ENCODE peak calls at places on chromosomes 1 and 21, in ten cellular contexts. R is upper lobe of right lung; H is HFFc6; K is CD8-positive, alpha-beta T cell; G is NCI-H2029; O is HS-27A; X is activated CD8-positive, alpha-beta memory T cell treated with anti-CD3 and anti-CD28 coated beads for 1 hour; T is testis; Z is fibroblast of lung; V is heart left ventricle. F is an unnamed sample.

GRCh38 chr1:46188295-46189030 is 9.8 kb downstream of the POMGNT1 start:
- DNase-seq in R (no peak), H (no peak), K (no peak), G (peak), O (no peak), X (no peak), T (no peak), Z (no peak), V (no peak), F (no peak)

GRCh38 chr21:38159355-38159754 is 97.4 kb upstream of the KCNJ15 start:
- DNase-seq in R (peak), H (peak), K (peak), G (peak), O (no peak), X (no peak), T (peak), Z (peak), V (no peak), F (peak)

GRCh38 chr21:44485254-44485793 is 30.0 kb downstream of the LRRC3 start:
- DNase-seq in R (no peak), H (no peak), K (peak), G (peak), O (no peak), X (peak), T (peak), Z (peak), V (no peak), F (no peak)

GRCh38 chr1:35175067-35176001 is 17.6 kb downstream of the SFPQ start:
- DNase-seq in R (no peak), H (no peak), K (no peak), G (no peak), O (no peak), X (no peak), T (no peak), Z (no peak), V (no peak), F (no peak)

GRCh38 chr1:231512147-231512698 is 16.2 kb upstream of the TSNAX start:
- DNase-seq in R (no peak), H (peak), K (no peak), G (no peak), O (peak), X (no peak), T (no peak), Z (peak), V (no peak), F (no peak)

GRCh38 chr1:11749203-11749689 is 12.7 kb upstream of the C1orf167 start:
- DNase-seq in R (peak), H (peak), K (peak), G (peak), O (no peak), X (no peak), T (peak), Z (peak), V (peak), F (no peak)

GRCh38 chr1:155166373-155167165 is 6.5 kb downstream of the KRTCAP2 start:
- DNase-seq in R (peak), H (no peak), K (no peak), G (no peak), O (no peak), X (no peak), T (peak), Z (peak), V (peak), F (no peak)

GRCh38 chr1:1063945-1064831 is 9.9 kb downstream of the RNF223 start:
- DNase-seq in R (peak), H (peak), K (peak), G (no peak), O (peak), X (peak), T (peak), Z (peak), V (peak), F (peak)

GRCh38 chr1:87369736-87370135 is 41.1 kb downstream of the LMO4 start:
- DNase-seq in R (no peak), H (no peak), K (no peak), G (no peak), O (no peak), X (no peak), T (no peak), Z (no peak), V (no peak), F (no peak)

GRCh38 chr1:92953491-92953890 is 7.8 kb downstream of the DIPK1A start:
- DNase-seq in R (no peak), H (no peak), K (no peak), G (no peak), O (no peak), X (no peak), T (no peak), Z (no peak), V (no peak), F (no peak)

GRCh38 chr21:39681845-39682244 is 63.1 kb upstream of the IGSF5 start:
- DNase-seq in R (no peak), H (peak), K (no peak), G (no peak), O (no peak), X (no peak), T (no peak), Z (peak), V (no peak), F (no peak)

GRCh38 chr1:4980211-4980610 is 325.8 kb downstream of the AJAP1 start:
- DNase-seq in R (no peak), H (no peak), K (no peak), G (no peak), O (no peak), X (no peak), T (no peak), Z (no peak), V (no peak), F (no peak)

GRCh38 chr1:230441630-230442029 is 15.5 kb upstream of the PGBD5 start:
- DNase-seq in R (no peak), H (no peak), K (no peak), G (no peak), O (no peak), X (no peak), T (no peak), Z (no peak), V (no peak), F (no peak)

GRCh38 chr1:226482975-226483660 is 65.4 kb upstream of the STUM start:
- DNase-seq in R (no peak), H (no peak), K (no peak), G (no peak), O (no peak), X (no peak), T (no peak), Z (no peak), V (no peak), F (no peak)

GRCh38 chr1:199784127-199784526 is 243.4 kb upstream of the NR5A2 start:
- DNase-seq in R (no peak), H (peak), K (no peak), G (no peak), O (no peak), X (no peak), T (no peak), Z (peak), V (no peak), F (no peak)

GRCh38 chr1:99788896-99789295 is 22.5 kb upstream of the FRRS1 start:
- DNase-seq in R (no peak), H (no peak), K (no peak), G (no peak), O (no peak), X (no peak), T (no peak), Z (no peak), V (no peak), F (no peak)

GRCh38 chr1:41662656-41663437 is 178.4 kb upstream of the EDN2 start:
- DNase-seq in R (peak), H (peak), K (peak), G (no peak), O (no peak), X (no peak), T (peak), Z (peak), V (no peak), F (peak)

GRCh38 chr1:10374442-10374860 is 24.4 kb upstream of the PGD start:
- DNase-seq in R (no peak), H (no peak), K (no peak), G (no peak), O (no peak), X (no peak), T (no peak), Z (peak), V (no peak), F (no peak)

GRCh38 chr1:185654199-185654951 is 79.8 kb upstream of the HMCN1 start:
- DNase-seq in R (no peak), H (no peak), K (no peak), G (no peak), O (no peak), X (no peak), T (no peak), Z (no peak), V (no peak), F (no peak)

GRCh38 chr1:209250970-209251636 is 332.4 kb upstream of the CAMK1G start:
- DNase-seq in R (no peak), H (no peak), K (no peak), G (no peak), O (no peak), X (no peak), T (no peak), Z (no peak), V (no peak), F (no peak)

GRCh38 chr1:161726631-161727342 is 5.4 kb downstream of the FCRLB start:
- DNase-seq in R (peak), H (peak), K (peak), G (peak), O (no peak), X (no peak), T (peak), Z (peak), V (peak), F (peak)

GRCh38 chr21:25562660-25563059 is 44.6 kb downstream of the MRPL39 start:
- DNase-seq in R (no peak), H (no peak), K (no peak), G (no peak), O (no peak), X (no peak), T (no peak), Z (peak), V (no peak), F (no peak)

GRCh38 chr1:219420913-219421312 is 192.0 kb downstream of the ZC3H11B start:
- DNase-seq in R (no peak), H (no peak), K (no peak), G (no peak), O (no peak), X (no peak), T (no peak), Z (no peak), V (no peak), F (no peak)

GRCh38 chr1:227316456-227316855 is 1.8 kb downstream of the CDC42BPA start:
- DNase-seq in R (no peak), H (no peak), K (no peak), G (no peak), O (no peak), X (no peak), T (no peak), Z (no peak), V (no peak), F (no peak)

GRCh38 chr1:147600119-147601111 is 59.1 kb downstream of the BCL9 start:
- DNase-seq in R (no peak), H (peak), K (no peak), G (no peak), O (no peak), X (no peak), T (no peak), Z (peak), V (no peak), F (no peak)

F was measured in SJSA1.